ENCODE peak calls at places on chromosomes 5 and 9, in five cellular contexts. I is effector memory CD4-positive, alpha-beta T cell; T is T-helper 1 cell; C is aorta; H is A549. Q is an unnamed sample.

GRCh38 chr5:180690562-180690961 is 41.2 kb upstream of the FLT4 start:
- DNase-seq in I (no peak), T (no peak), C (no peak), H (no peak), Q (no peak)

GRCh38 chr9:93132287-93132927 is 1.6 kb downstream of the NINJ1 start:
- DNase-seq in I (no peak), T (no peak), C (peak), H (peak), Q (no peak)

GRCh38 chr9:127154003-127154389 is 31.6 kb upstream of the ANGPTL2 start:
- DNase-seq in I (no peak), T (no peak), C (no peak), H (no peak), Q (no peak)

GRCh38 chr9:112439171-112439570 is 47.5 kb upstream of the KIAA1958 start:
- DNase-seq in I (no peak), T (no peak), C (no peak), H (no peak), Q (no peak)

GRCh38 chr9:122360891-122361290 is 9.9 kb upstream of the PTGS1 start:
- DNase-seq in I (no peak), T (no peak), C (no peak), H (no peak), Q (no peak)

GRCh38 chr5:170265527-170265926 is 32.0 kb downstream of the LCP2 start:
- DNase-seq in I (no peak), T (no peak), C (peak), H (no peak), Q (peak)

GRCh38 chr5:172981931-172982330 is 1.6 kb upstream of the ATP6V0E1 start:
- DNase-seq in I (no peak), T (no peak), C (no peak), H (no peak), Q (no peak)

GRCh38 chr9:133107961-133108793 is 12.9 kb downstream of the RALGDS start:
- DNase-seq in I (no peak), T (no peak), C (peak), H (no peak), Q (no peak)

GRCh38 chr9:125330587-125330986 is 69.0 kb downstream of the GAPVD1 start:
- DNase-seq in I (no peak), T (no peak), C (no peak), H (no peak), Q (no peak)

GRCh38 chr5:173714551-173715428 is 98.3 kb upstream of the BOD1 start:
- DNase-seq in I (no peak), T (no peak), C (no peak), H (peak), Q (no peak)

GRCh38 chr5:172849636-172850453 is 15.8 kb downstream of the ERGIC1 start:
- DNase-seq in I (no peak), T (no peak), C (no peak), H (no peak), Q (no peak)

GRCh38 chr5:54692631-54693030 is 175.1 kb downstream of the SNX18 start:
- DNase-seq in I (no peak), T (no peak), C (no peak), H (no peak), Q (no peak)

GRCh38 chr9:137301086-137301947 is 754 bp downstream of the NRARP start:
- DNase-seq in I (no peak), T (peak), C (peak), H (peak), Q (no peak)

GRCh38 chr5:56028708-56029107 is 33.9 kb upstream of the IL6ST start:
- DNase-seq in I (no peak), T (no peak), C (no peak), H (no peak), Q (no peak)

GRCh38 chr5:138179277-138179857 is 455 bp downstream of the KIF20A start:
- DNase-seq in I (no peak), T (no peak), C (no peak), H (peak), Q (no peak)

GRCh38 chr9:96618209-96619108 is 1.2 kb downstream of the CDC14B start:
- DNase-seq in I (no peak), T (peak), C (peak), H (peak), Q (peak)

GRCh38 chr5:119269061-119269579 is 86.7 kb upstream of the TNFAIP8 start:
- DNase-seq in I (no peak), T (no peak), C (no peak), H (peak), Q (no peak)

GRCh38 chr9:115292584-115293271 is 174.8 kb upstream of the TNC start:
- DNase-seq in I (no peak), T (no peak), C (no peak), H (no peak), Q (no peak)

GRCh38 chr5:134527156-134527960 is 1.9 kb downstream of the JADE2 start:
- DNase-seq in I (peak), T (peak), C (peak), H (peak), Q (peak)

GRCh38 chr9:98038958-98039357 is 17.6 kb upstream of the NANS start:
- DNase-seq in I (no peak), T (no peak), C (no peak), H (no peak), Q (no peak)

GRCh38 chr5:1103093-1103492 is 8.8 kb downstream of the SLC12A7 start:
- DNase-seq in I (no peak), T (no peak), C (no peak), H (no peak), Q (no peak)

GRCh38 chr9:2291980-2292704 is 277.0 kb downstream of the SMARCA2 start:
- DNase-seq in I (no peak), T (no peak), C (no peak), H (no peak), Q (no peak)

GRCh38 chr5:169071-169727 is 22.1 kb upstream of the LRRC14B start:
- DNase-seq in I (no peak), T (no peak), C (peak), H (no peak), Q (no peak)

GRCh38 chr9:137411670-137412380 is 11.1 kb downstream of the EXD3 start:
- DNase-seq in I (no peak), T (no peak), C (peak), H (peak), Q (peak)

GRCh38 chr5:33079548-33079947 is 361.2 kb upstream of the TARS1 start:
- DNase-seq in I (no peak), T (no peak), C (no peak), H (no peak), Q (no peak)

Q was measured in C1 segment of cervical spinal cord.